ENCODE peak calls at places on chromosomes 3 and 15, in four cellular contexts. F is heart right ventricle, Y is breast epithelium, T is aorta. Z is an unnamed sample.

GRCh38 chr3:131394400-131394799 is 12.8 kb downstream of the NUDT16 start:
- DNase-seq in F (no peak), Y (no peak), T (no peak), Z (no peak)

GRCh38 chr3:145427355-145427754 is 733.6 kb downstream of the PLOD2 start:
- DNase-seq in T (no peak), Y (no peak), F (no peak), Z (no peak)

GRCh38 chr3:105195260-105195659 is 171.4 kb upstream of the ALCAM start:
- DNase-seq in F (no peak), Y (no peak), T (no peak), Z (no peak)

GRCh38 chr3:123342631-123343080 is 106.2 kb downstream of the ADCY5 start:
- DNase-seq in T (peak; percentile 57), Y (no peak), F (no peak), Z (no peak)

GRCh38 chr3:72836923-72837322 is 11.3 kb downstream of the SHQ1 start:
- DNase-seq in Y (peak; percentile 75), F (peak; percentile 78), T (peak; percentile 89), Z (peak; percentile 72)

GRCh38 chr15:76994971-76995945 is at the start of gene PSTPIP1:
- DNase-seq in T (peak; percentile 90), Y (no peak), F (peak; percentile 50), Z (peak; percentile 61)

GRCh38 chr3:143220745-143221144 is 101.2 kb downstream of the CHST2 start:
- DNase-seq in Y (no peak), F (no peak), T (no peak), Z (no peak)

GRCh38 chr15:90598053-90598577 is 68.4 kb downstream of the CRTC3 start:
- DNase-seq in T (no peak), Y (no peak), F (peak; percentile 37), Z (peak; percentile 82)

GRCh38 chr15:75904241-75904631 is 558 bp downstream of the FBXO22 start:
- DNase-seq in T (peak; percentile 74), F (peak; percentile 21), Y (peak; percentile 18), Z (no peak)

GRCh38 chr3:197224034-197224444 is 74.4 kb downstream of the DLG1 start:
- DNase-seq in F (no peak), T (no peak), Y (no peak), Z (no peak)

GRCh38 chr3:12224181-12225147 is 64.4 kb upstream of the PPARG start:
- DNase-seq in T (no peak), Y (no peak), F (no peak), Z (no peak)

DNA sequence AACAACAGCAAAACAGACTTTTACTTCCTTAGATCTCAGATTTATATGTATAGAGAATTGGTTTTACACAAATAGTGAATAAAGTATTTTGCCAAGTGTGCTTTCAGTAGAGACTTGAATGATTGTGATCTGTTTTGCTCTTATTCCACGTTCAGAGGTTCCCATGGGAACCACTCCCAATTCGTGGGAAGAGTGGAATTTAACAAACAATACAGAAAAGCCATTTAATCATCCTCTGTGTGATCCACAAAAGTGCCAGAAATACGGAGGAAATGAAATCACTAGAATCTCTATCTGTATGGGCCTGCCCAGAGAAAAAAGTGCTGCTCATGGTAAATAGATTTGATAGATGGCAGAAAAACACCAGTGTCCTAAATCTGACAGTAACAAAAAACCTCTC is 55.9 kb downstream of the CNTN4 start:
- DNase-seq in F (no peak), T (no peak), Y (no peak), Z (no peak)
- H3K4me1 ChIP-seq in F (no peaks in the 10 kb centered on the region), T (no peaks in the 10 kb centered on the region), Y (no peaks in the 10 kb centered on the region), Z (no peaks in the 10 kb centered on the region)

GRCh38 chr3:129554356-129555120 is 11.6 kb downstream of the H1-8 start:
- DNase-seq in Y (no peak), F (no peak), T (no peak), Z (no peak)

GRCh38 chr3:129555176-129555575 is 12.2 kb downstream of the H1-8 start:
- DNase-seq in T (no peak), Y (no peak), F (no peak), Z (no peak)

GRCh38 chr3:129552287-129553050 is 9.5 kb downstream of the H1-8 start:
- DNase-seq in Y (no peak), F (no peak), T (no peak), Z (no peak)

GRCh38 chr3:129553171-129553570 is 10.2 kb downstream of the H1-8 start:
- DNase-seq in Y (no peak), F (no peak), T (no peak), Z (no peak)

GRCh38 chr3:129553771-129554170 is 10.8 kb downstream of the H1-8 start:
- DNase-seq in T (no peak), Y (no peak), F (no peak), Z (no peak)
- H3K4me1 ChIP-seq in T (no peaks in the 10 kb centered on the region), Y (no peaks in the 10 kb centered on the region), F (peaks cover 60% of the 10 kb centered on the region), Z (peaks cover 52% of the 10 kb centered on the region)

GRCh38 chr15:65904301-65904700 is 35.0 kb downstream of the RAB11A start:
- DNase-seq in Y (no peak), T (no peak), F (no peak), Z (no peak)
- H3K4me1 ChIP-seq in Y (no peaks in the 10 kb centered on the region), T (no peaks in the 10 kb centered on the region), F (peaks cover 9% of the 10 kb centered on the region), Z (peaks cover 42% of the 10 kb centered on the region)

GRCh38 chr3:160763073-160763472 is 7.0 kb downstream of the PPM1L start:
- DNase-seq in F (no peak), Y (no peak), T (no peak), Z (no peak)
- H3K4me1 ChIP-seq in F (peaks cover 3% of the 10 kb centered on the region), Y (no peaks in the 10 kb centered on the region), T (no peaks in the 10 kb centered on the region), Z (peaks cover 8% of the 10 kb centered on the region)

GRCh38 chr15:85593809-85594441 is 200.8 kb downstream of the KLHL25 start:
- DNase-seq in T (no peak), Y (no peak), F (no peak), Z (no peak)

GRCh38 chr15:85589873-85590272 is 204.9 kb downstream of the KLHL25 start:
- DNase-seq in Y (no peak), F (no peak), T (no peak), Z (no peak)

GRCh38 chr15:85591622-85592021 is 203.1 kb downstream of the KLHL25 start:
- DNase-seq in F (no peak), Y (no peak), T (no peak), Z (no peak)

GRCh38 chr15:85588657-85589056 is 206.1 kb downstream of the KLHL25 start:
- DNase-seq in Y (no peak), F (no peak), T (no peak), Z (no peak)

GRCh38 chr15:85592148-85592547 is 202.6 kb downstream of the KLHL25 start:
- DNase-seq in Y (no peak), T (no peak), F (no peak), Z (no peak)
- H3K4me1 ChIP-seq in Y (no peaks in the 10 kb centered on the region), T (no peaks in the 10 kb centered on the region), F (peaks cover 37% of the 10 kb centered on the region), Z (peaks cover 52% of the 10 kb centered on the region)

DNA sequence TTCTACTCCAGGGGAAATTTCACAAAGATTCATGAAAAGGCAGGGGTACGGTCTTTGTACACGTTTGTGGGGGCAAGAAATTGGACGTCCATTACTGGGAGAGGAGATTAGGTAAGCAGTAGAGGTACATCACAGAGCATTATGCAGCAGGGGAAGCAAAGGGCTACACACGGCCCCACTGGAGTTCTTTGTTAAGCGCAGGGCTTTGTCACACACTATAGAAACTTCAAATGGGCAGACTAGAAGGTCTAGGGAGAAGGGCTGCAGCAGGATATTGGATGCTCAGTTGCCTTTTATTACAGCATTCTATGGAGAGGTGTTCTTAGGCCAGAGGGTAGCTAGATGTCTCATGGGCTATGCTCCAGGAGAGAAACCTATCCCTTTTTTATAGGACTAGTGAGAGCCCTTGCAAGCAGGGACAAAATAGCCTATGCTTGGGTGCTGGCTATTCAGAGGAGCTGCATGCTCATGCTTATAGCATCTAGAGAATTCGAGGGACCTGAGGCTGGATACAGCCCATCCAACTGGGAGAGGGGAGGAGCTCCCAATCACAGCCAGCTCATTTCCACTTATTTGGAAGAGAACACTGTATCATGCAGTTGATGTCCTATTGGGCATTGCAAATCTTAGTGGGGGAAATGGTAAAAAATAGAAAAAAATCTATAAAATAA is 506.4 kb upstream of the ADAMTS9 start:
- DNase-seq in T (no peak), F (no peak), Y (no peak), Z (no peak)
- H3K4me1 ChIP-seq in T (no peaks in the 10 kb centered on the region), F (no peaks in the 10 kb centered on the region), Y (no peaks in the 10 kb centered on the region), Z (no peaks in the 10 kb centered on the region)

Z was measured in suprapubic skin.